ENCODE peak calls at places on chromosomes 1 and 21, in seven cellular contexts. U is PC-3, T is uterus, V is neuronal stem cell, J is dorsolateral prefrontal cortex, Y is H9, A is iPS DF 6.9. M is an unnamed sample.

GRCh38 chr21:40013001-40013735 is 145.9 kb downstream of the PCP4 start:
- DNase-seq in Y (no peak), T (no peak), V (no peak), A (no peak), J (no peak), U (no peak), M (no peak)

GRCh38 chr1:205317311-205317917 is 4.1 kb downstream of the NUAK2 start:
- DNase-seq in T (peak; percentile 42), A (no peak), J (peak; percentile 29), Y (no peak), V (no peak), U (peak; percentile 85), M (peak; percentile 65)

GRCh38 chr1:95888877-95889799 is 655.1 kb downstream of the RWDD3 start:
- DNase-seq in V (peak; percentile 3), T (no peak), U (no peak), A (no peak), Y (no peak), J (no peak), M (no peak)

GRCh38 chr1:233787599-233787998 is 116.9 kb upstream of the SLC35F3 start:
- DNase-seq in U (no peak), V (no peak), T (no peak), A (no peak), Y (no peak), J (no peak), M (no peak)

GRCh38 chr1:23720256-23720995 is 22.8 kb upstream of the ELOA start:
- DNase-seq in V (no peak), A (no peak), J (no peak), Y (no peak), T (no peak), U (no peak), M (no peak)

GRCh38 chr1:232983817-232984567 is 33.6 kb downstream of the NTPCR start:
- DNase-seq in J (no peak), U (no peak), T (no peak), Y (no peak), V (no peak), A (no peak), M (no peak)

GRCh38 chr1:62082456-62083363 is 111.9 kb upstream of the L1TD1 start:
- DNase-seq in Y (peak; percentile 45), V (peak; percentile 18), A (peak; percentile 22), U (peak; percentile 68), T (peak; percentile 13), J (no peak), M (peak; percentile 10)

GRCh38 chr21:32705139-32705538 is 22.7 kb downstream of the SYNJ1 start:
- DNase-seq in A (no peak), V (no peak), J (no peak), U (no peak), T (no peak), Y (no peak), M (no peak)

GRCh38 chr1:228884615-228885566 is 149.6 kb downstream of the RHOU start:
- DNase-seq in A (no peak), J (no peak), U (no peak), V (no peak), Y (no peak), T (no peak), M (no peak)

GRCh38 chr1:212167098-212167497 is 118.1 kb upstream of the PPP2R5A start:
- DNase-seq in Y (no peak), A (no peak), U (no peak), T (peak; percentile 36), J (no peak), V (no peak), M (no peak)

GRCh38 chr1:17591814-17592430 is 52.4 kb downstream of the ARHGEF10L start:
- DNase-seq in Y (no peak), V (no peak), T (no peak), U (no peak), J (no peak), A (no peak), M (no peak)

GRCh38 chr1:113808450-113809195 is 3.7 kb downstream of the RSBN1 start:
- DNase-seq in A (no peak), U (no peak), V (no peak), J (no peak), T (no peak), Y (no peak), M (no peak)

GRCh38 chr1:238487931-238488330 is 597.2 kb upstream of the ZP4 start:
- DNase-seq in V (no peak), U (no peak), Y (no peak), J (no peak), A (no peak), T (no peak), M (no peak)

GRCh38 chr1:94024109-94024792 is 96.7 kb downstream of the ABCA4 start:
- DNase-seq in U (no peak), V (no peak), Y (no peak), A (no peak), J (no peak), T (no peak), M (no peak)

GRCh38 chr1:58815069-58815679 is 31.3 kb upstream of the JUN start:
- DNase-seq in Y (peak; percentile 65), V (peak; percentile 36), J (no peak), A (no peak), U (peak; percentile 97), T (peak; percentile 85), M (no peak)

GRCh38 chr1:66525086-66525485 is 8.9 kb upstream of the SGIP1 start:
- DNase-seq in V (no peak), A (no peak), Y (no peak), T (no peak), U (no peak), J (no peak), M (no peak)

GRCh38 chr1:116372651-116373444 is at the start of gene ATP1A1:
- DNase-seq in A (peak; percentile 83), J (peak; percentile 96), U (peak; percentile 95), Y (peak; percentile 96), T (peak; percentile 98), V (peak; percentile 95), M (peak; percentile 80)

GRCh38 chr1:4668738-4669700 is 14.6 kb downstream of the AJAP1 start:
- DNase-seq in V (no peak), Y (no peak), T (no peak), J (no peak), U (peak; percentile 22), A (no peak), M (no peak)

GRCh38 chr1:17661546-17662157 is 93.5 kb upstream of the ACTL8 start:
- DNase-seq in Y (peak; percentile 79), T (peak; percentile 27), A (peak; percentile 37), J (peak; percentile 76), V (peak; percentile 83), U (peak; percentile 60), M (peak; percentile 34)

GRCh38 chr1:205961970-205962820 is 18.9 kb upstream of the SLC26A9 start:
- DNase-seq in T (no peak), V (no peak), U (peak; percentile 17), A (no peak), Y (no peak), J (no peak), M (no peak)

GRCh38 chr1:173960625-173961024 is 43.5 kb upstream of the SERPINC1 start:
- DNase-seq in Y (no peak), V (no peak), U (no peak), T (no peak), A (no peak), J (no peak), M (no peak)

DNA sequence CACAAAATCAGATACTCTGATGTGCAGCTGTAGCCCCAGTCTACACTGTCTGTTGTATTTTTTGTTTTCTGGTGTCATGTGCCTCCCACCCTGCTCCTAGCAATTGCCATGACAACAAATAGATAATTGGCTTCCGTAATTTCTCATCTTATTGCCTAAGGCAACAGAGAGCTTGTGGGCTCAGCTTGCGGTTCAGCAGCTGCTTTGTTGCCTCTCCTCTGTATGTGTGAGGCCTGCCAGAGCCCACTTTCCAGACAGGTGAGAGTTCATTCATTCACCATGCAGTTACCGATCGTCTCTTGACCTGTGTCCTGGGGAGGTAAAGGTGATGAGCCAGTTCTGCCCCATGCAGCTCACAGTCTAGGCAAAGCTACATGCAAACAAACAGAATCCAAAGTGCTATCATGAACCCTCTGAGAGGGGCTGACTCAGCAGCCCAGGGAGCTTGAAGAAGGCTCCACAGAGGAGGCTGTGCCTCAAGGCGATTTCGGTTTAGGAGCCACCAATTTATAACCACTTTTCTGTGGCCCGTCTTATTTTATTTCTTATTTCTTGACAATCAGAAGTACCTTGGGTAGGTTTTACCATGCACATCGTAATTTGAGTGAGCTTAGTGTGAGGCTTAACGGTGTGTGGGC is 12.0 kb downstream of the LGALS8 start:
- DNase-seq in U (no peak), V (no peak), Y (no peak), T (no peak), J (no peak), A (no peak), M (no peak)
- H3K27ac ChIP-seq in U (no peak overlapping the region), V (no peak overlapping the region), Y (no peak overlapping the region), T (no peak overlapping the region), J (no peak overlapping the region), A (no peak overlapping the region), M (no peak overlapping the region)

DNA sequence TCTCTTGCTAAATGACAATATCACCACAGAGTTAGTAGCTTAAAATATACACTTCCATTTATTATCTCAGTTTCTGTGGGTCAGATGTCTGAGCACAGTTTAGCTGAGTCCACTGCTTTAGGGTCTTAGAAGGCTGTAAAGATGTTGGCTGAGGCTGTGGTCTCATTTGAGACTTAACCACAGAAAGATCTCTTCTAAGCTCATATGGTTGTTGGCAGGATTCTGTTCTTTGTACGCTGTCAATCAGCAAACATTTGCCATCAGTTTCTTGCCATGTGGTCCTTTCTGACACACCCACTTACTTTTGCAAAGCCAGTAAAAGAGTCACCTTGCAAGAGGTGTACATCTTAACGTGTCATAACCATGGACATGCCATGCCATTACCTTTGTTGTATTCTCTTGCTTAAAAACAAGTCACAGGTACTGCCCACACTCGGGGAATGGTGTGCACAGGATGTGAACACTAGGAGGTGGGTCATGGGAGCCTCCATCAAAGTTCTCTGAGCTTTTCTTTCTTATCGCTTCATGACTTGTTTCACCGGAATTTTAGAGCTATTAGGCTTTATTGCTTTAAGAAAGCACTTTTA is 18.7 kb downstream of the DYRK1A start:
- DNase-seq in U (no peak), T (no peak), V (no peak), J (no peak), Y (no peak), A (no peak), M (no peak)
- H3K27ac ChIP-seq in U (no peak overlapping the region), T (no peak overlapping the region), V (no peak overlapping the region), J (no peak overlapping the region), Y (no peak overlapping the region), A (no peak overlapping the region), M (no peak overlapping the region)

DNA sequence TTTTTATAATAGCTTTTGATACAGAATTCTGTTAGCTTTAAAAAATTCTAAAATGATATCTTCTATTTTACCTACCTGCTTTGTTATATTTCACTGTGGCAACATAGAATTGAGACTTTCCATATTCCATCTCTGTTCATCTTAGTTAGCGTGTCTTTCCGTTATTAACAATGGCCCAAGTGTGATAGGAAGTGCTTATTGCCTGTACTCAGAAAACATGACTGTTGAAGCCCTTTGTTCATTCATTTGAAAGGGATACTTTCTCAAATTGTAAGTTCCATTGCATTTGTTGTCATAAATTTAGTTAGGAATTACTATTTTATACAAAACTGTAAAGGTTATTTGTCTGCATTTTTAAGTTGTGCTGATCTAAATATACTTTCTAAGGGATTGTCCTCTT is 73.1 kb downstream of the LAMC1 start:
- DNase-seq in J (no peak), A (no peak), V (no peak), Y (no peak), U (no peak), T (no peak), M (no peak)
- H3K27ac ChIP-seq in J (no peak overlapping the region), A (no peak overlapping the region), V (no peak overlapping the region), Y (no peak overlapping the region), U (no peak overlapping the region), T (peak overlapping the region; percentile 79), M (no peak overlapping the region)

DNA sequence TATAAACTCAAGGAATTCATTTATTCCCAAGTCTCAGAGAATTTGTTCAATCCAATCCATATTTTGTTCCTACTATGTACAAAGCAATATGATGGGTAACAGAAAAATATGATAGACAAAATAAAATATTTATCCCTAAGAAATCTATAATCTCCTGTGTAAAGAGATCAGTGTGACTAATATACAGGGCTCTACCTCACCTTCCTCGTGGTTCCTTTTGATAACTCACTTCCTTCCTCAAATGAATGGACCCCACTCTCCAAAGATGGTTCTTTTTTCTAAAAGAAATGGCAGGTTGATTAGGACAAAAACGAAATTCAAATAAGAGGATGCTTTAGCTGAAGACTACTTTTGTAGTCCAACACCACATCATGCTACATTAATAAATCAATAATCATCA is 7.6 kb downstream of the CLSPN start:
- DNase-seq in U (no peak), A (no peak), V (no peak), Y (no peak), T (no peak), J (no peak), M (no peak)
- H3K27ac ChIP-seq in U (no peak overlapping the region), A (no peak overlapping the region), V (no peak overlapping the region), Y (no peak overlapping the region), T (no peak overlapping the region), J (no peak overlapping the region), M (no peak overlapping the region)

M was measured in substantia nigra.